ENCODE peak calls at places on chromosomes 7 and 10, in eight cellular contexts. Y, Z, B, X, H, O, J and F are unnamed samples.

GRCh38 chr10:30701471-30702173 is 72.1 kb upstream of the LYZL2 start:
- DNase-seq in Y (peak; percentile 78), X (no peak), B (no peak), J (no peak), O (peak; percentile 32), H (no peak), Z (no peak), F (no peak)

GRCh38 chr7:28211006-28211405 is 30.4 kb upstream of the JAZF1 start:
- DNase-seq in O (no peak), Y (peak; percentile 23), H (no peak), Z (no peak), J (no peak), B (no peak), X (no peak), F (no peak)

GRCh38 chr10:29719281-29719675 is 84.5 kb upstream of the SVIL start:
- DNase-seq in J (no peak), Y (peak; percentile 36), O (no peak), Z (no peak), B (no peak), X (no peak), H (no peak), F (no peak)

GRCh38 chr7:116265881-116266280 is 55.5 kb downstream of the TES start:
- DNase-seq in B (no peak), X (no peak), Y (no peak), Z (no peak), J (no peak), O (no peak), H (no peak), F (no peak)

GRCh38 chr7:66697451-66698438 is 42.8 kb upstream of the RABGEF1 start:
- DNase-seq in Z (no peak), O (no peak), B (peak; percentile 33), J (no peak), X (no peak), H (peak; percentile 64), Y (peak; percentile 76), F (peak; percentile 47)

GRCh38 chr10:60182691-60183090 is 207.0 kb downstream of the ANK3 start:
- DNase-seq in Y (peak; percentile 69), B (no peak), J (no peak), H (no peak), Z (no peak), X (no peak), O (no peak), F (no peak)

GRCh38 chr10:21689881-21690280 is 155.8 kb downstream of the MLLT10 start:
- DNase-seq in Z (no peak), O (no peak), X (no peak), H (no peak), B (no peak), J (no peak), Y (no peak), F (no peak)

GRCh38 chr7:106568680-106569499 is 92.1 kb downstream of the CCDC71L start:
- DNase-seq in Y (peak; percentile 63), J (peak; percentile 49), B (no peak), O (peak; percentile 47), Z (no peak), X (no peak), H (no peak), F (peak; percentile 65)

GRCh38 chr7:123615344-123615743 is 13.7 kb downstream of the ASB15 start:
- DNase-seq in Y (peak; percentile 75), H (no peak), O (no peak), J (no peak), X (no peak), B (peak; percentile 37), Z (no peak), F (no peak)

GRCh38 chr7:29379551-29379950 is 184.1 kb upstream of the PRR15 start:
- DNase-seq in Z (no peak), X (no peak), H (no peak), O (no peak), Y (no peak), B (no peak), J (no peak), F (no peak)

GRCh38 chr10:11107953-11108352 is 90.3 kb downstream of the CELF2 start:
- DNase-seq in O (no peak), B (no peak), Y (no peak), J (peak; percentile 42), Z (no peak), H (no peak), X (no peak), F (no peak)

GRCh38 chr7:70568674-70569334 is 563.1 kb upstream of the GALNT17 start:
- DNase-seq in O (peak; percentile 77), Z (peak; percentile 60), H (peak; percentile 60), Y (peak; percentile 31), J (no peak), X (no peak), B (no peak), F (no peak)

GRCh38 chr10:44995914-44996633 is 4.6 kb upstream of the ZNF22 start:
- DNase-seq in J (no peak), H (peak; percentile 57), Z (peak; percentile 59), X (no peak), B (peak; percentile 94), Y (no peak), O (peak; percentile 85), F (peak; percentile 38)

GRCh38 chr7:81256991-81257390 is 338.1 kb upstream of the SEMA3C start:
- DNase-seq in O (peak; percentile 38), J (peak; percentile 68), B (peak; percentile 3), X (no peak), Z (no peak), Y (no peak), H (peak; percentile 23), F (peak; percentile 75)

GRCh38 chr10:99858849-99859248 is 76.4 kb downstream of the ABCC2 start:
- DNase-seq in Y (no peak), O (no peak), Z (no peak), J (no peak), H (no peak), B (no peak), X (no peak), F (peak; percentile 18)

GRCh38 chr10:58514102-58514472 is 1.4 kb downstream of the BICC1 start:
- DNase-seq in H (no peak), Y (peak; percentile 9), X (no peak), J (no peak), O (no peak), Z (no peak), B (no peak), F (no peak)
- H3K27me3 ChIP-seq in H (no peaks in the 10 kb centered on the region), Y (no peaks in the 10 kb centered on the region), X (no peaks in the 10 kb centered on the region), J (peaks cover 51% of the 10 kb centered on the region), O (no peaks in the 10 kb centered on the region), Z (no peaks in the 10 kb centered on the region), B (no peaks in the 10 kb centered on the region), F (peaks cover 63% of the 10 kb centered on the region)

GRCh38 chr7:88218836-88219605 is 817 bp downstream of the SRI start:
- DNase-seq in Z (peak; percentile 76), O (peak; percentile 80), X (peak; percentile 71), B (no peak), J (peak; percentile 60), Y (peak; percentile 62), H (peak; percentile 37), F (peak; percentile 72)

GRCh38 chr7:88223265-88223664 is 3.4 kb upstream of the SRI start:
- DNase-seq in O (no peak), H (no peak), Y (no peak), X (no peak), J (no peak), B (no peak), Z (no peak), F (no peak)

GRCh38 chr7:88217675-88218427 is 2.0 kb downstream of the SRI start:
- DNase-seq in X (no peak), H (no peak), B (no peak), Y (peak; percentile 19), Z (no peak), J (peak; percentile 63), O (no peak), F (no peak)

GRCh38 chr7:88218428-88218745 is 1.5 kb downstream of the SRI start:
- DNase-seq in J (no peak), B (no peak), Y (no peak), X (no peak), H (no peak), O (no peak), Z (no peak), F (no peak)

DNA sequence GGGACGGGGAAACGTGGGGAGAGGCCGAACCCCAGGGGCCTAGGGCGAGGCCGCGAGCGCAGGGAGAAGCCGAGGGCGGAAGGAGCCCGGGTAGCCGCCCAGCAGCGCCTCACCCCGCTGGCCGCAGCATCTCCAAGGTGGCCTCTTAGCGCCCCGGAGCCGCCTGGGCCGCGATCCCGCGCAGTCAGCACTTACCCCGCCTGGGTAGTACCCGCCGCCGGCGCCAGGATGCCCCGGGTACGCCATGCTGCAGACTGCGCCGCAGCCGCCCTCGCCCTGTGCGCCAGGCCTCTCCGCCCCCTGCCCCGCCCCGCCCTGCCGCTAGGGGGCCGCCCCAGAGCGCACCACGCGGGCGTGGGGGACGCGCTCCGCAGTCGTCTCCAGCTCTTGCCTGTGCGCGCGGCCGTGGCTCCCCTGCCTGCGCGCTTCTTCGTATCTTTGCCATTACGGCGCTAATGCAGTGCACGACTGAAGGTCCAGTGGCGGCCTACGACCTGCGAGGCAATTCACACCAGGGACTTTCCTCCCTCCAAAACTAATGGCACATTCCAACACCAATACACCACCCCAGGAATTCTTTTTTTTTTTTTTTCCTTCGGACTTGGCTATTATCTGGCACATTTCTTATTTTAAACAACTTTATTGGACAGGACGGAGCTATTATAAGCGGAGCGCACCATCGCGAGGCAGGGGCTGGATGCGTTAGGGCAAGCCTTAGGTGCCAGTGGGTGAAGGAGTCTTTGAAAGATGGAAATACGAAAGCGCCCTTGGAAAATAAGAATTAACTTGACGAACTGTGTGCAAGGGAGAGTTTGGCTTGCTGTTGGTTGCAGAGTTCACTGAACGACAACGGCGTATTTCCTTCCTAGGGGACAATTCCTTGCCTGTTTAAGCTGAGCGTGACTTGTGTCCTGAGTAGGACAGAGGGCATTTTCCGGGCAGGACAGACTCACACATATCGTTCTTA is at the start of gene SRI:
- DNase-seq in O (peak; percentile 86), Y (peak; percentile 80), Z (peak; percentile 97), X (peak; percentile 74), H (peak; percentile 89), B (no peak), J (peak; percentile 88), F (peak; percentile 94)
- TF ChIP-seq CTCF in O (peak; percentile 92), Y (peak; percentile 40), Z (peak; percentile 98), X (peak; percentile 93), H (peak; percentile 94), B (no peak), J (peak; percentile 60), F (peak; percentile 99)

GRCh38 chr10:102783541-102783930 is 39.8 kb downstream of the WBP1L start:
- DNase-seq in B (no peak), X (no peak), J (no peak), H (no peak), Y (no peak), O (no peak), Z (no peak), F (no peak)
- H3K4me1 ChIP-seq in B (peaks cover 24% of the 10 kb centered on the region), X (no peaks in the 10 kb centered on the region), J (peaks cover 32% of the 10 kb centered on the region), H (peaks cover 86% of the 10 kb centered on the region), Y (peaks cover 23% of the 10 kb centered on the region), O (peaks cover 36% of the 10 kb centered on the region), Z (peaks cover 5% of the 10 kb centered on the region), F (peaks cover 13% of the 10 kb centered on the region)

DNA sequence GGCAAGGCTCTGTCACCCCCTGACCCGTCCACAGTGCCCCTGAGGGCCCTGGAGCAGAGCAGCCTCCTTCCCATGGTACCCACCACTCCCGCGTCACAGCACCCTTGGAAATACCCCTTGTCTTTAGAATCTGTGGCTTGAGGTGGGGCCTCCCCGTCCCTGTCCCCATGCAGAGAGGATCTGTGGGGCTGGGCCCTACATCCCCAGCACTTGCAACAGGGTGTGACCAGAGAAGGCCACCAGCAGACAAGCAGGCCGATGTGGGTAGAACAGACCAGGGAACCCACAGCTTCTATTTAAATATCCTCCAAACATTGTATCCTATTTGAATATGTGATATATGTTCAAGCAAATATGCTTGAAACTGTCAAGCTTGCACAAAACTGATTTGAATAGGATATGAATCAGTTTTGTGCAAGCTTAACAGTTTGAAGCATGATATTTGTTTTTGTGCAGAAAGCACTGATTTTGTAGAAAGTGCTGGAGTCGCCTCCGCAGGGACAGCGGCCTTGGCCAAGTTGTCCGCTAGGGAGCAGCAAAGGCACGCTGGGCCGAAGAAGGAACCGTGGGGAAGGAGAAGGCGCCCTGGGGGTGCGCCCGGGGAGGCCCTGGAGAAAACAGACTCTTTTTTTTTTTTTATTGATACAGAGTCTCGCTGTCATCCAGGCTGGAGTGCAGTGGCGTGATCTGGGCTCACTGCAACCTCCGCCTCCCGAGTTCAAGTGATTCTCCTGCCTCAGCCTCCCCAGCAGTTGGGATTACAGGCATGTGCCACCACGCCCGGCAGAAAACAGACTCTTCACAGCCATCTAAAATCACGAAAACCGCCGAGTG is 2.2 kb downstream of the CFAP46 start:
- DNase-seq in O (peak; percentile 47), B (no peak), H (peak; percentile 46), Z (peak; percentile 75), J (peak; percentile 74), Y (peak; percentile 42), X (no peak), F (peak; percentile 89)
- H3K27me3 ChIP-seq in O (no peaks in the 10 kb centered on the region), B (peaks cover 6% of the 10 kb centered on the region), H (no peaks in the 10 kb centered on the region), Z (no peaks in the 10 kb centered on the region), J (no peaks in the 10 kb centered on the region), Y (peaks cover 3% of the 10 kb centered on the region), X (peaks cover 5% of the 10 kb centered on the region), F (no peaks in the 10 kb centered on the region)